ENCODE peak calls at places on chromosomes 7 and 10, in four cellular contexts. E, S, P and C are unnamed samples.

GRCh38 chr10:47038881-47039557 is 127.8 kb downstream of the PTPN20 start:
- DNase-seq in E (no peak), P (peak), S (no peak), C (no peak)

GRCh38 chr10:131816157-131816775 is 84.5 kb upstream of the PPP2R2D start:
- DNase-seq in S (no peak), P (no peak), E (no peak), C (no peak)

GRCh38 chr7:151461096-151461941 is 21.4 kb upstream of the CRYGN start:
- DNase-seq in E (no peak), P (no peak), S (no peak), C (no peak)

GRCh38 chr10:29917311-29917710 is 142.1 kb downstream of the JCAD start:
- DNase-seq in S (no peak), E (no peak), P (no peak), C (no peak)

GRCh38 chr10:86400705-86401587 is 34.4 kb upstream of the GRID1 start:
- DNase-seq in E (peak), S (peak), P (peak), C (peak)

GRCh38 chr7:134890246-134891240 is 95.8 kb upstream of the AGBL3 start:
- DNase-seq in P (peak), S (no peak), E (no peak), C (no peak)

GRCh38 chr10:53276797-53277196 is 504.2 kb upstream of the MBL2 start:
- DNase-seq in E (no peak), P (no peak), S (no peak), C (no peak)

GRCh38 chr7:149310113-149310836 is 48.3 kb downstream of the ZNF783 start:
- DNase-seq in E (peak), P (peak), S (peak), C (peak)

GRCh38 chr7:40147371-40148246 is 12.8 kb downstream of the SUGCT start:
- DNase-seq in S (no peak), P (peak), E (no peak), C (no peak)

GRCh38 chr7:78146546-78146945 is 348.0 kb downstream of the PHTF2 start:
- DNase-seq in E (no peak), P (no peak), S (no peak), C (no peak)

GRCh38 chr7:41701542-41701941 is 1.3 kb downstream of the INHBA start:
- DNase-seq in E (no peak), S (no peak), P (no peak), C (no peak)

GRCh38 chr10:132419631-132420468 is 22.9 kb downstream of the PWWP2B start:
- DNase-seq in S (no peak), E (no peak), P (no peak), C (no peak)

GRCh38 chr7:64045301-64046040 is at the start of gene ZNF727:
- DNase-seq in S (no peak), E (no peak), P (no peak), C (no peak)

GRCh38 chr10:90218846-90219245 is 517.5 kb downstream of the KIF20B start:
- DNase-seq in P (no peak), E (no peak), S (no peak), C (no peak)

GRCh38 chr10:124724279-124725027 is 19.7 kb downstream of the FAM53B start:
- DNase-seq in S (no peak), P (no peak), E (no peak), C (no peak)

GRCh38 chr10:114311496-114312195 is 72.6 kb downstream of the VWA2 start:
- DNase-seq in S (no peak), P (no peak), E (no peak), C (no peak)

GRCh38 chr7:6271694-6272371 is 591 bp downstream of the CYTH3 start:
- DNase-seq in P (no peak), S (peak), E (no peak), C (peak)

GRCh38 chr7:156578978-156579430 is 61.6 kb upstream of the RNF32 start:
- DNase-seq in P (no peak), E (no peak), S (no peak), C (no peak)

GRCh38 chr10:18066947-18067346 is 73.3 kb upstream of the CACNB2 start:
- DNase-seq in E (no peak), S (no peak), P (no peak), C (no peak)

GRCh38 chr7:9307131-9307530 is 873.7 kb downstream of the NXPH1 start:
- DNase-seq in E (no peak), P (no peak), S (no peak), C (no peak)

GRCh38 chr7:26198133-26198780 is 2.3 kb downstream of the HNRNPA2B1 start:
- DNase-seq in S (no peak), E (no peak), P (peak), C (no peak)

GRCh38 chr7:157529768-157530560 is 193.2 kb downstream of the DNAJB6 start:
- DNase-seq in P (no peak), E (no peak), S (no peak), C (no peak)

GRCh38 chr10:63539994-63540393 is 18.8 kb downstream of the REEP3 start:
- DNase-seq in E (no peak), S (no peak), P (no peak), C (no peak)

GRCh38 chr10:15092855-15093408 is 4.2 kb upstream of the RPP38 start:
- DNase-seq in E (no peak), P (no peak), S (no peak), C (no peak)

GRCh38 chr10:15083674-15084501 is 4.7 kb downstream of the ACBD7 start:
- DNase-seq in S (no peak), P (no peak), E (no peak), C (peak)

GRCh38 chr10:15084502-15084922 is 4.1 kb downstream of the ACBD7 start:
- DNase-seq in S (no peak), P (peak), E (peak), C (peak)

GRCh38 chr10:15091418-15091817 is 2.8 kb upstream of the ACBD7 start:
- DNase-seq in E (no peak), P (no peak), S (no peak), C (no peak)

GRCh38 chr10:15088428-15089261 is at the start of gene ACBD7:
- DNase-seq in P (peak), S (peak), E (peak), C (peak)
- TF ChIP-seq CTCF in P (peak), S (no peak), E (peak), C (peak)

GRCh38 chr7:117208257-117208656 is 114.6 kb downstream of the WNT2 start:
- DNase-seq in S (no peak), E (no peak), P (no peak), C (no peak)

GRCh38 chr7:117200786-117201185 is 122.1 kb downstream of the WNT2 start:
- DNase-seq in S (no peak), E (no peak), P (no peak), C (no peak)

GRCh38 chr7:117203205-117203604 is 119.7 kb downstream of the WNT2 start:
- DNase-seq in P (no peak), E (no peak), S (no peak), C (no peak)

GRCh38 chr7:117205856-117206255 is 117.0 kb downstream of the WNT2 start:
- DNase-seq in S (no peak), P (no peak), E (no peak), C (no peak)

GRCh38 chr7:117202511-117202910 is 120.3 kb downstream of the WNT2 start:
- DNase-seq in S (no peak), P (peak), E (no peak), C (no peak)
- TF ChIP-seq CTCF in S (no peak), P (no peak), E (no peak), C (no peak)

GRCh38 chr10:123140164-123140982 is 4.6 kb downstream of the HMX3 start:
- DNase-seq in P (no peak), S (peak), E (no peak), C (peak)
- TF ChIP-seq CTCF in P (no peak), S (peak), E (no peak), C (no peak)

GRCh38 chr7:142905759-142906158 is 20.2 kb upstream of the TRPV6 start:
- DNase-seq in S (no peak), E (no peak), P (no peak), C (no peak)

GRCh38 chr7:142908290-142908689 is 22.7 kb upstream of the TRPV6 start:
- DNase-seq in P (no peak), S (no peak), E (no peak), C (no peak)

GRCh38 chr7:142909921-142910521 is 23.5 kb downstream of the TRPV5 start:
- DNase-seq in S (no peak), P (no peak), E (no peak), C (no peak)

GRCh38 chr7:142906643-142907042 is 21.1 kb upstream of the TRPV6 start:
- DNase-seq in S (no peak), E (no peak), P (no peak), C (no peak)

DNA sequence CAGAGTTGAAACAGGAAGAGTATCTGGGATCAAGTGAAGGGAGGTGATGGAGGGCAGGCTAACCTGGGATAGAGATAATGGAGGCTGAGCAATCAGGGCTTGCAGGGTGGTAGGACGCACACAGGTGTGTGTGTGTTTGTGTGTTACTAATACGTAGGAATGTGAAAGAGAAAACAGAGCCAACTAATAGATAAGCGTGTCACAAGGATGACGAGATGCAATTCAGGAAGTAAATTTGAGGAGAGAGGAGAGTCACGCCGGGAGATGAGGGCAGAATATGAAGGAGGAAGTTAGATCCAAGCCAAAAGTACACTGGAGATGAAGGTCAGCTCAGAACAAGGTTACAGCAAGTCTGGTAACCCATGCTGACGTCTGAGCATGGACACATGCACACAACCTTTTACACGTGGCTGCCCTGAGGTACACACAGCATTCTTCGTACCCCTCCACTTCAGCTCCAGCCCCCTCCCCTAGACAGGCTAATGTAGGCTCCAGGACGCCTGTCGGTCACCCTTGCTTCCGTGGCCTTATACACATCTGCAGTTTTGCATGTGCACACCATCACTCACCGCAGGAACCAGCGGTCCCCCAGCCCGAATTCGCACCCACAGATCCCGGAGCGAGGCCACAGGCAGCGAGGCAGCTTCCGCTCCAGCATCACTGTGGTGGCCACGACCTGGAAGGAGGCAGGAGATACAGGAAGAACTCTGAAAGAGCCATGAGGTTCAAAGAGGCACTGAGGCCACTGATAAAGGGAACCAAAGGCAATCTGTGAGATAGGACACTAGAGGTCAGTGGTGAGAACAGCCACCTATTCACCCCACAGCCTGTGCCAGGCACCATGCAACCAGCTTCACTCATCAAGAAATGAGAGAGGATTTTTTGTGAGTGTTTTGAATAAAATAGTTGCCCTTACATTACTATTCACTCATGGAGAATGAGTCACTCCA is 23.7 kb upstream of the TRPV6 start:
- DNase-seq in E (peak), P (no peak), S (peak), C (peak)
- TF ChIP-seq CTCF in E (peak), P (peak), S (peak), C (no peak)

GRCh38 chr7:46463170-46463569 is 542.1 kb upstream of the IGFBP3 start:
- DNase-seq in S (no peak), P (no peak), E (no peak), C (no peak)
- TF ChIP-seq CTCF in S (no peak), P (no peak), E (no peak), C (no peak)